ENCODE peak calls at places on chromosomes 4 and X, in nine cellular contexts. O is NCI-H524; L is CD4-positive, alpha-beta T cell; T is left colon; G is left cardiac atrium; K is fibroblast of lung; M is AG09309; I is GM12865; S is stromal cell of bone marrow. V is an unnamed sample.

GRCh38 chr4:26074672-26075071 is 160.7 kb downstream of the SMIM20 start:
- DNase-seq in M (no peak), S (no peak), L (peak), O (no peak), I (peak), T (no peak), G (no peak), K (no peak), V (no peak)

GRCh38 chrX:123626962-123627361 is 105.9 kb downstream of the THOC2 start:
- DNase-seq in G (no peak), O (no peak), L (no peak), S (peak), I (peak), T (no peak), M (no peak), K (peak), V (no peak)

GRCh38 chr4:137370206-137370633 is 162.1 kb downstream of the PCDH18 start:
- DNase-seq in I (no peak), K (peak), S (no peak), M (no peak), G (no peak), L (no peak), T (no peak), O (no peak), V (peak)

GRCh38 chr4:182778222-182778982 is 138.8 kb downstream of the DCTD start:
- DNase-seq in O (no peak), L (no peak), S (no peak), G (no peak), T (no peak), I (no peak), K (peak), M (no peak), V (no peak)

GRCh38 chr4:94390804-94391410 is 48.3 kb upstream of the HPGDS start:
- DNase-seq in O (no peak), G (no peak), S (no peak), M (no peak), L (no peak), K (no peak), T (peak), I (peak), V (peak)

GRCh38 chr4:74189331-74190043 is 31.6 kb downstream of the MTHFD2L start:
- DNase-seq in M (no peak), L (no peak), O (no peak), K (peak), T (no peak), I (peak), S (no peak), G (no peak), V (peak)

GRCh38 chrX:46298821-46299220 is 246.4 kb downstream of the ZNF674 start:
- DNase-seq in T (no peak), S (peak), K (peak), I (no peak), L (no peak), M (peak), G (no peak), O (no peak), V (no peak)

GRCh38 chr4:52791936-52792335 is 40.7 kb upstream of the ERVMER34-1 start:
- DNase-seq in K (no peak), T (no peak), M (no peak), O (no peak), G (no peak), L (no peak), S (no peak), I (no peak), V (no peak)

V was measured in MCF 10A.